ENCODE peak calls at places on chromosomes 12 and 14, in ten cellular contexts. A is suprapubic skin, C is stomach, B is K562, G is breast epithelium, Q is endothelial cell of umbilical vein, R is GM23338, K is HCT116, Y is sigmoid colon, P is upper lobe of left lung. W is an unnamed sample.

GRCh38 chr12:92369061-92369460 is 223.4 kb upstream of the BTG1 start:
- DNase-seq in A (no peak), C (no peak), B (no peak), G (no peak), Q (no peak), R (no peak), K (no peak), Y (no peak), P (no peak), W (no peak)

GRCh38 chr12:4386756-4387155 is 7.2 kb upstream of the FGF23 start:
- DNase-seq in A (no peak), C (no peak), B (no peak), G (no peak), Q (no peak), R (no peak), K (no peak), Y (no peak), P (no peak), W (no peak)

GRCh38 chr14:59540852-59541251 is 35.8 kb downstream of the CCDC175 start:
- DNase-seq in A (no peak), C (no peak), B (no peak), G (no peak), Q (no peak), R (peak; percentile 25), K (no peak), Y (no peak), P (no peak), W (no peak)

GRCh38 chr14:81350344-81351096 is 49.6 kb downstream of the STON2 start:
- DNase-seq in A (no peak), C (no peak), B (no peak), G (no peak), Q (no peak), R (no peak), K (no peak), Y (no peak), P (no peak), W (no peak)

GRCh38 chr12:49969027-49969426 is 3.7 kb upstream of the AQP6 start:
- DNase-seq in A (no peak), C (no peak), B (no peak), G (no peak), Q (no peak), R (no peak), K (no peak), Y (peak; percentile 62), P (no peak), W (no peak)

GRCh38 chr12:113880993-113881392 is 85.1 kb downstream of the RBM19 start:
- DNase-seq in A (no peak), C (no peak), B (no peak), G (no peak), Q (no peak), R (no peak), K (no peak), Y (no peak), P (no peak), W (no peak)

GRCh38 chr14:34067587-34067986 is 116.7 kb upstream of the EGLN3 start:
- DNase-seq in A (no peak), C (no peak), B (no peak), G (no peak), Q (no peak), R (no peak), K (no peak), Y (no peak), P (no peak), W (no peak)

GRCh38 chr12:53798575-53798974 is 46.8 kb upstream of the CISTR start:
- DNase-seq in A (no peak), C (no peak), B (no peak), G (no peak), Q (no peak), R (no peak), K (peak; percentile 47), Y (no peak), P (no peak), W (no peak)

GRCh38 chr12:82655751-82656150 is 31.0 kb upstream of the TMTC2 start:
- DNase-seq in A (no peak), C (no peak), B (no peak), G (no peak), Q (no peak), R (no peak), K (no peak), Y (no peak), P (no peak), W (no peak)

GRCh38 chr14:104735830-104736642 is 12.0 kb downstream of the ADSS1 start:
- DNase-seq in A (peak; percentile 90), C (peak; percentile 87), B (no peak), G (no peak), Q (peak; percentile 87), R (no peak), K (no peak), Y (peak; percentile 92), P (peak; percentile 87), W (no peak)

GRCh38 chr14:78612666-78613065 is 442.5 kb downstream of the NRXN3 start:
- DNase-seq in A (no peak), C (no peak), B (no peak), G (no peak), Q (no peak), R (no peak), K (no peak), Y (no peak), P (no peak), W (no peak)

GRCh38 chr14:81464253-81465001 is 64.3 kb upstream of the STON2 start:
- DNase-seq in A (no peak), C (no peak), B (peak; percentile 44), G (no peak), Q (peak; percentile 79), R (peak; percentile 80), K (peak; percentile 40), Y (no peak), P (no peak), W (no peak)

GRCh38 chr12:14901228-14901562 is 15.5 kb upstream of the MGP start:
- DNase-seq in A (no peak), C (no peak), B (no peak), G (no peak), Q (no peak), R (peak; percentile 51), K (no peak), Y (peak; percentile 75), P (no peak), W (peak; percentile 83)

GRCh38 chr12:22765731-22766130 is 140.8 kb downstream of the ETNK1 start:
- DNase-seq in A (no peak), C (no peak), B (no peak), G (no peak), Q (no peak), R (no peak), K (no peak), Y (no peak), P (no peak), W (no peak)

GRCh38 chr12:42704340-42704739 is 114.8 kb upstream of the PRICKLE1 start:
- DNase-seq in A (no peak), C (no peak), B (no peak), G (no peak), Q (no peak), R (no peak), K (no peak), Y (no peak), P (no peak), W (no peak)
- H3K27ac ChIP-seq in A (no peak overlapping the region), C (no peak overlapping the region), B (no peak overlapping the region), G (no peak overlapping the region), Q (no peak overlapping the region), R (no peak overlapping the region), K (no peak overlapping the region), Y (no peak overlapping the region), P (no peak overlapping the region), W (no peak overlapping the region)

DNA sequence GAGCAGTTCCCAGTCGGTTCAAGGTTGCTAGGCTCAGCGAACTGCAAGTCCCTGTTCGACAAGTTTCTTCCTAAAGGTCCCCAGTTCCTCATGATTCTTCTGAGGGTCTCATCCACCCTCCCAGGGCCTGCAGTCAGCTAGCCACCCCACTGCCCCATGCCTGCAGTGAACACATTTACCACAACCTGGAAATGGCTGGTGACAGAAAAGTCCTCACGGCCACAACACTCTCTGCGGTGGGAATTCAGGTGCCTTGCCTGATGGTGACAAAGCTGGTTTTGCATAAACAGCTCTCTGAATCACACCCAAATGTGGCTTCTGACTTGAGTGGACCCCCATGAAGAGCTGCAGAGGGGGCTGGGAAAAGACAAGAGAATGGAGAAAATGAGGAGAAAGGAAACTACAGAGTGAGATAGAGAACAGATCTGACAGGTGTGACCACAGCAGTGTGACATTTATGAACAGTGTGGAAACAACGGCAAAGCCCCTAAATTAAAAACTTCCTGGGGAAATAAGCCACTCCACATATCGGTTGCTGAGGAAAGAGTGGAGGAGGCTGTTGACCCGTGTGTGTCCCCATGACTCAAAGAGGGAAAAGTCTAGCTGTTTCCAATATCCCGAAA is 1.3 kb upstream of the CD27 start:
- DNase-seq in A (no peak), C (no peak), B (no peak), G (no peak), Q (no peak), R (no peak), K (no peak), Y (peak; percentile 36), P (no peak), W (no peak)
- TF ChIP-seq POLR2AphosphoS5 in A (no peak), C (no peak), B (no peak), G (no peak), Q (no peak), R (no peak), K (no peak), Y (no peak), P (no peak), W (no peak)

GRCh38 chr14:100540141-100540925 is 46.9 kb downstream of the BEGAIN start:
- DNase-seq in A (peak; percentile 58), C (no peak), B (peak; percentile 48), G (no peak), Q (no peak), R (peak; percentile 80), K (no peak), Y (peak; percentile 56), P (no peak), W (no peak)
- TF ChIP-seq CTCF in A (no peak), C (no peak), B (peak; percentile 57), G (no peak), Q (peak; percentile 49), R (peak; percentile 52), K (peak; percentile 62), Y (no peak), P (no peak), W (no peak)

GRCh38 chr14:77023001-77023996 is 5.2 kb downstream of the IRF2BPL start:
- DNase-seq in A (no peak), C (peak; percentile 76), B (no peak), G (no peak), Q (peak; percentile 28), R (peak; percentile 71), K (no peak), Y (peak; percentile 76), P (peak; percentile 57), W (no peak)

GRCh38 chr14:77025744-77026165 is 2.8 kb downstream of the IRF2BPL start:
- DNase-seq in A (no peak), C (no peak), B (no peak), G (no peak), Q (peak; percentile 35), R (peak; percentile 46), K (no peak), Y (no peak), P (no peak), W (no peak)

GRCh38 chr14:77026166-77026929 is 2.2 kb downstream of the IRF2BPL start:
- DNase-seq in A (no peak), C (peak; percentile 52), B (no peak), G (no peak), Q (peak; percentile 61), R (peak; percentile 56), K (no peak), Y (peak; percentile 81), P (no peak), W (no peak)

GRCh38 chr14:77022219-77022852 is 6.2 kb downstream of the IRF2BPL start:
- DNase-seq in A (no peak), C (no peak), B (no peak), G (no peak), Q (no peak), R (no peak), K (no peak), Y (no peak), P (no peak), W (no peak)

GRCh38 chr14:77024171-77024627 is 4.3 kb downstream of the IRF2BPL start:
- DNase-seq in A (no peak), C (no peak), B (peak; percentile 36), G (no peak), Q (no peak), R (peak; percentile 99), K (no peak), Y (peak; percentile 78), P (peak; percentile 71), W (no peak)
- H3K27ac ChIP-seq in A (peak overlapping the region; percentile 74), C (peak overlapping the region; percentile 87), B (peak overlapping the region; percentile 61), G (peak overlapping the region; percentile 84), Q (no peak overlapping the region), R (peak overlapping the region; percentile 94), K (peak overlapping the region; percentile 86), Y (peak overlapping the region; percentile 100), P (peak overlapping the region; percentile 73), W (peak overlapping the region; percentile 98)

W was measured in vagina.